ENCODE peak calls at places on chromosomes 2 and 18, in four cellular contexts. S, K, L and O are unnamed samples.

GRCh38 chr2:81389203-81389602 is 1084.7 kb upstream of the LRRTM1 start:
- DNase-seq in L (no peak), S (no peak), K (no peak), O (no peak)

GRCh38 chr2:181036848-181037603 is 56.6 kb downstream of the UBE2E3 start:
- DNase-seq in K (no peak), L (no peak), S (peak), O (no peak)

GRCh38 chr2:98634406-98635092 is 26.2 kb downstream of the UNC50 start:
- DNase-seq in L (no peak), K (no peak), S (no peak), O (no peak)

GRCh38 chr2:238169708-238170251 is 11.0 kb downstream of the ERFE start:
- DNase-seq in L (peak), K (no peak), S (peak), O (no peak)

GRCh38 chr18:24246143-24246542 is 107.3 kb downstream of the CABYR start:
- DNase-seq in L (no peak), S (no peak), K (no peak), O (no peak)

GRCh38 chr2:105396254-105397024 is 2.4 kb downstream of the FHL2 start:
- DNase-seq in L (peak), S (peak), K (peak), O (no peak)

GRCh38 chr2:241608881-241609280 is 28.1 kb downstream of the THAP4 start:
- DNase-seq in L (no peak), S (no peak), K (no peak), O (no peak)

GRCh38 chr2:33412920-33413319 is 63.5 kb upstream of the RASGRP3 start:
- DNase-seq in K (no peak), S (peak), L (peak), O (no peak)

GRCh38 chr18:48407358-48407757 is 1.8 kb downstream of the ZBTB7C start:
- DNase-seq in K (no peak), L (no peak), S (no peak), O (no peak)

GRCh38 chr2:176063958-176064357 is 19.8 kb downstream of the EVX2 start:
- DNase-seq in K (no peak), L (peak), S (no peak), O (no peak)

GRCh38 chr2:10278029-10278762 is 24.5 kb upstream of the HPCAL1 start:
- DNase-seq in S (peak), K (peak), L (peak), O (peak)

GRCh38 chr2:170022692-170023091 is 155.3 kb upstream of the MYO3B start:
- DNase-seq in S (peak), K (no peak), L (peak), O (no peak)

GRCh38 chr2:46364797-46365457 is 67.7 kb downstream of the EPAS1 start:
- DNase-seq in L (peak), K (peak), S (peak), O (no peak)

GRCh38 chr2:9203876-9204275 is 2.7 kb upstream of the ASAP2 start:
- DNase-seq in L (no peak), K (no peak), S (no peak), O (no peak)

GRCh38 chr18:65955747-65956146 is 204.9 kb downstream of the CDH7 start:
- DNase-seq in S (peak), K (no peak), L (no peak), O (no peak)

GRCh38 chr18:46148810-46149209 is 44.6 kb downstream of the HAUS1 start:
- DNase-seq in K (peak), L (peak), S (peak), O (no peak)

GRCh38 chr18:58955738-58956137 is 91.1 kb downstream of the ZNF532 start:
- DNase-seq in S (no peak), L (no peak), K (peak), O (no peak)

GRCh38 chr2:27211943-27212625 is at the start of the genes ATRAID and SLC5A6:
- DNase-seq in S (peak), L (peak), K (peak), O (peak)

GRCh38 chr2:129730979-129731378 is 248.5 kb upstream of the RAB6C start:
- DNase-seq in L (no peak), S (no peak), K (no peak), O (no peak)

GRCh38 chr2:116510117-116510671 is 1304.3 kb upstream of the DDX18 start:
- DNase-seq in L (peak), K (no peak), S (peak), O (no peak)

GRCh38 chr2:65388051-65388531 is 44.3 kb downstream of the SPRED2 start:
- DNase-seq in L (no peak), S (no peak), K (no peak), O (no peak)

GRCh38 chr18:57043241-57043640 is 103.6 kb upstream of the BOD1L2 start:
- DNase-seq in L (no peak), S (no peak), K (no peak), O (no peak)

GRCh38 chr2:54497738-54498680 is 41.9 kb downstream of the SPTBN1 start:
- DNase-seq in S (no peak), L (no peak), K (peak), O (peak)

GRCh38 chr2:740446-741293 is 63.5 kb upstream of the TMEM18 start:
- DNase-seq in L (peak), S (peak), K (peak), O (peak)

GRCh38 chr2:73106791-73107190 is 6.0 kb downstream of the RAB11FIP5 start:
- DNase-seq in L (no peak), K (no peak), S (no peak), O (no peak)

GRCh38 chr2:42045956-42046748 is 1.7 kb upstream of the PKDCC start:
- DNase-seq in K (peak), S (no peak), L (no peak), O (peak)

GRCh38 chr2:11701206-11701605 is 31.2 kb upstream of the NTSR2 start:
- DNase-seq in L (peak), S (no peak), K (no peak), O (no peak)

GRCh38 chr18:3251249-3251962 is 3.8 kb downstream of the MYL12A start:
- DNase-seq in K (no peak), S (peak), L (no peak), O (peak)

GRCh38 chr2:159380676-159381239 is 94.3 kb upstream of the WDSUB1 start:
- DNase-seq in L (no peak), K (no peak), S (no peak), O (no peak)

GRCh38 chr2:106158871-106159270 is 35.2 kb downstream of the UXS1 start:
- DNase-seq in L (no peak), S (no peak), K (no peak), O (no peak)

GRCh38 chr2:23617817-23618216 is 232.8 kb downstream of the KLHL29 start:
- DNase-seq in S (no peak), L (no peak), K (peak), O (no peak)

GRCh38 chr2:234429265-234429664 is 67.6 kb downstream of the ARL4C start:
- DNase-seq in L (no peak), S (no peak), K (no peak), O (no peak)

GRCh38 chr18:24797987-24798386 is 337.6 kb downstream of the HRH4 start:
- DNase-seq in K (no peak), S (no peak), L (no peak), O (no peak)

GRCh38 chr18:48361801-48362200 is 47.4 kb downstream of the ZBTB7C start:
- DNase-seq in L (no peak), K (no peak), S (no peak), O (no peak)